ENCODE peak calls at places on chromosomes 13 and 19, in five cellular contexts. Y is aorta, M is heart right ventricle, F is body of pancreas, Q is T-helper 17 cell. L is an unnamed sample.
A peak's percentile ranks its signal among the peaks of the same experiment; 100 is the strongest.

GRCh38 chr19:46644720-46645119 is 8.7 kb upstream of the GNG8 start:
- ATAC-seq in M (no peak), Y (peak; percentile 90), F (no peak), Q (no peak), L (no peak)

GRCh38 chr19:39659791-39660190 is 4.1 kb downstream of the LGALS16 start:
- ATAC-seq in M (no peak), Q (no peak), Y (no peak), F (no peak), L (peak; percentile 82)

GRCh38 chr19:36256853-36257511 is 42.1 kb downstream of the ZNF146 start:
- ATAC-seq in F (no peak), M (no peak), Y (no peak), Q (no peak), L (no peak)

GRCh38 chr13:51942189-51942588 is 69.1 kb downstream of the ATP7B start:
- ATAC-seq in Y (no peak), F (no peak), M (no peak), Q (peak; percentile 96), L (no peak)

GRCh38 chr13:48255954-48256353 is 22.9 kb downstream of the ITM2B start:
- ATAC-seq in Q (no peak), Y (no peak), F (no peak), M (no peak), L (no peak)

GRCh38 chr13:23741879-23742510 is 147.2 kb downstream of the MIPEP start:
- ATAC-seq in F (no peak), Q (no peak), Y (no peak), M (no peak), L (no peak)

GRCh38 chr13:40933508-40933907 is 85.6 kb downstream of the ELF1 start:
- ATAC-seq in F (no peak), M (no peak), Q (peak; percentile 52), Y (no peak), L (peak; percentile 94)

GRCh38 chr13:66933994-66934393 is 296.1 kb downstream of the PCDH9 start:
- ATAC-seq in F (no peak), Q (no peak), Y (no peak), M (no peak), L (no peak)

GRCh38 chr13:97234236-97234635 is 12.1 kb downstream of the MBNL2 start:
- ATAC-seq in Y (no peak), Q (no peak), M (no peak), F (no peak), L (no peak)

GRCh38 chr19:1377965-1378785 is 5.5 kb upstream of the NDUFS7 start:
- ATAC-seq in F (no peak), Q (no peak), M (no peak), Y (no peak), L (no peak)

GRCh38 chr13:51895906-51896888 is 34.4 kb downstream of the CCDC70 start:
- ATAC-seq in F (peak; percentile 62), Q (peak; percentile 75), M (peak; percentile 82), Y (no peak), L (peak; percentile 76)

GRCh38 chr19:16457195-16457953 is 14.4 kb downstream of the EPS15L1 start:
- ATAC-seq in F (no peak), Q (peak; percentile 60), Y (peak; percentile 67), M (peak; percentile 22), L (peak; percentile 65)

GRCh38 chr13:106513025-106513424 is 22.4 kb downstream of the EFNB2 start:
- ATAC-seq in M (no peak), Y (no peak), F (no peak), Q (no peak), L (no peak)

GRCh38 chr13:41052441-41052840 is 8.9 kb upstream of the WBP4 start:
- ATAC-seq in F (no peak), M (no peak), Q (no peak), Y (no peak), L (no peak)

GRCh38 chr13:113144255-113144629 is 14.2 kb upstream of the PROZ start:
- ATAC-seq in Y (no peak), Q (no peak), M (no peak), F (no peak), L (no peak)

GRCh38 chr13:98059276-98059675 is 83.6 kb upstream of the FARP1 start:
- ATAC-seq in F (no peak), Q (no peak), Y (no peak), M (no peak), L (no peak)

GRCh38 chr19:38060346-38060745 is 153.3 kb downstream of the SIPA1L3 start:
- ATAC-seq in Y (no peak), F (no peak), M (no peak), Q (no peak), L (no peak)

GRCh38 chr19:56087647-56088346 is 33.3 kb downstream of the ZNF787 start:
- ATAC-seq in Q (no peak), M (no peak), F (no peak), Y (no peak), L (peak; percentile 52)

GRCh38 chr13:64551755-64552154 is 2678.4 kb downstream of the PCDH9 start:
- ATAC-seq in M (no peak), Y (no peak), Q (no peak), F (no peak), L (no peak)

GRCh38 chr13:110869805-110870706 is 44.8 kb downstream of the ANKRD10 start:
- ATAC-seq in Y (peak; percentile 93), M (peak; percentile 82), F (peak; percentile 95), Q (peak; percentile 24), L (no peak)

GRCh38 chr19:17706750-17707181 is 12.5 kb upstream of the MAP1S start:
- ATAC-seq in Q (no peak), Y (no peak), F (no peak), M (no peak), L (no peak)

L was measured in stimulated activated memory B cell treated with anti-CD40 and anti-IgM and Interleukin-4, amounts not matched to agents 10 μg/mL and 1 μg/mL and 100 μg/mL, for 72 hours.